ENCODE peak calls at places on chromosomes 4 and X, in ten cellular contexts. D is NCI-H2029 treated with DMSO at 0.1 percent for 48 hours; B is KBM-7; N is HS-5; E is GM12865; F is GM03348; U is activated CD4-positive, alpha-beta T cell treated with anti-CD3 and anti-CD28 coated beads, Interleukin-2, amount 10 ng/mL, durations not matched to agents 7 days and 5 days; V is OCI-LY7; Q is nephron progenitor cell; M is glomerular endothelial cell. Z is an unnamed sample.

GRCh38 chr4:74758521-74758920 is 35.8 kb downstream of the BTC start:
- DNase-seq in B (no peak), M (no peak), V (no peak), E (no peak), D (no peak), N (no peak), U (no peak), F (no peak), Q (no peak), Z (no peak)

GRCh38 chrX:30781711-30782444 is 107.2 kb downstream of the TAB3 start:
- DNase-seq in D (no peak), Q (no peak), U (no peak), B (no peak), E (no peak), M (no peak), N (no peak), V (no peak), F (no peak), Z (no peak)

GRCh38 chr4:22093126-22093525 is 144.6 kb upstream of the KCNIP4 start:
- DNase-seq in M (no peak), D (no peak), Q (no peak), B (no peak), U (no peak), E (no peak), N (no peak), V (no peak), F (no peak), Z (no peak)

GRCh38 chr4:25938251-25939186 is 24.5 kb downstream of the SMIM20 start:
- DNase-seq in M (no peak), Q (no peak), E (peak), V (no peak), F (peak), B (no peak), N (peak), U (no peak), D (no peak), Z (peak)

GRCh38 chr4:76879731-76880364 is 18.1 kb downstream of the SOWAHB start:
- DNase-seq in B (no peak), V (no peak), M (no peak), N (no peak), F (peak), U (no peak), E (no peak), D (no peak), Q (no peak), Z (peak)

GRCh38 chr4:176425035-176425434 is 105.3 kb downstream of the SPCS3 start:
- DNase-seq in M (no peak), U (no peak), D (no peak), Q (no peak), N (no peak), B (no peak), F (peak), V (no peak), E (no peak), Z (no peak)

GRCh38 chrX:1466971-1467561 is 14.4 kb upstream of the ASMTL start:
- DNase-seq in V (peak), N (no peak), E (peak), F (no peak), B (peak), U (peak), D (no peak), Q (no peak), M (no peak), Z (no peak)

GRCh38 chr4:15423285-15423711 is 4.5 kb upstream of the C1QTNF7 start:
- DNase-seq in N (no peak), U (no peak), Q (no peak), E (peak), M (no peak), V (no peak), B (no peak), F (no peak), D (no peak), Z (no peak)

GRCh38 chrX:101265869-101266428 is 25.2 kb downstream of the TAF7L start:
- DNase-seq in M (peak), U (no peak), V (no peak), F (peak), B (no peak), D (no peak), N (peak), E (no peak), Q (no peak), Z (peak)

GRCh38 chr4:76235915-76236314 is 15.6 kb upstream of the FAM47E start:
- DNase-seq in F (no peak), D (no peak), V (no peak), U (no peak), N (no peak), E (no peak), B (no peak), Q (no peak), M (no peak), Z (no peak)

GRCh38 chr4:82201805-82202636 is 171.8 kb downstream of the HNRNPD start:
- DNase-seq in B (peak), E (peak), D (peak), V (peak), N (peak), U (peak), M (peak), Q (peak), F (peak), Z (peak)

GRCh38 chrX:136839196-136839595 is 41.3 kb downstream of the RBMX start:
- DNase-seq in V (no peak), E (no peak), Q (no peak), D (no peak), M (no peak), N (no peak), B (no peak), U (no peak), F (peak), Z (no peak)

GRCh38 chrX:926070-926469 is 286.4 kb downstream of the CRLF2 start:
- DNase-seq in M (no peak), N (no peak), B (no peak), F (no peak), E (no peak), V (no peak), Q (no peak), D (no peak), U (no peak), Z (no peak)

GRCh38 chr4:185634066-185634652 is 98.9 kb upstream of the PDLIM3 start:
- DNase-seq in F (no peak), M (no peak), U (no peak), B (peak), E (peak), Q (no peak), V (peak), N (no peak), D (no peak), Z (peak)

GRCh38 chrX:9354918-9355317 is 109.9 kb upstream of the TBL1X start:
- DNase-seq in U (no peak), M (no peak), D (no peak), V (no peak), Q (no peak), E (no peak), B (no peak), F (no peak), N (no peak), Z (no peak)

GRCh38 chr4:139014391-139015268 is 951 bp upstream of the NOCT start:
- DNase-seq in M (peak), E (peak), F (peak), Q (no peak), U (no peak), V (no peak), D (no peak), N (peak), B (peak), Z (peak)

GRCh38 chr4:71126719-71127118 is 133.3 kb downstream of the DCK start:
- DNase-seq in D (no peak), B (no peak), Q (no peak), E (no peak), M (no peak), V (no peak), F (peak), N (peak), U (no peak), Z (peak)

GRCh38 chr4:82886145-82886942 is 4.6 kb downstream of the SEC31A start:
- DNase-seq in V (no peak), F (no peak), B (no peak), D (no peak), M (no peak), U (no peak), E (no peak), N (no peak), Q (no peak), Z (no peak)

GRCh38 chr4:13056630-13057187 is 427.4 kb downstream of the RAB28 start:
- DNase-seq in V (no peak), F (no peak), U (no peak), E (no peak), B (no peak), M (no peak), Q (no peak), D (no peak), N (no peak), Z (no peak)

GRCh38 chr4:149795256-149795655 is 20.4 kb downstream of the IQCM start:
- DNase-seq in F (no peak), B (no peak), D (no peak), Q (no peak), N (no peak), U (no peak), V (no peak), M (no peak), E (no peak), Z (no peak)

GRCh38 chr4:141913928-141914327 is 277.5 kb downstream of the IL15 start:
- DNase-seq in F (peak), M (no peak), E (no peak), Q (no peak), N (no peak), D (no peak), B (no peak), V (no peak), U (no peak), Z (peak)

GRCh38 chr4:153154010-153154975 is 50.0 kb upstream of the TRIM2 start:
- DNase-seq in B (peak), F (peak), D (peak), N (no peak), U (peak), E (no peak), Q (no peak), M (no peak), V (no peak), Z (peak)

GRCh38 chr4:24274401-24275035 is 309.8 kb downstream of the DHX15 start:
- DNase-seq in N (peak), V (no peak), U (no peak), Q (no peak), B (no peak), M (no peak), D (no peak), F (no peak), E (no peak), Z (no peak)

GRCh38 chr4:48254381-48255072 is 15.1 kb downstream of the TEC start:
- DNase-seq in N (no peak), Q (no peak), D (peak), U (no peak), B (no peak), M (no peak), V (no peak), E (no peak), F (peak), Z (peak)

GRCh38 chrX:22300130-22300529 is 27.4 kb downstream of the CBLL2 start:
- DNase-seq in F (peak), E (no peak), N (no peak), D (peak), U (no peak), V (no peak), M (no peak), B (peak), Q (no peak), Z (peak)

GRCh38 chr4:121146530-121146929 is 17.6 kb downstream of the TNIP3 start:
- DNase-seq in U (no peak), F (no peak), D (no peak), Q (no peak), M (no peak), B (no peak), N (no peak), V (no peak), E (no peak), Z (no peak)